ENCODE peak calls at places on chromosomes 11 and 22, in six cellular contexts. S is fibroblast of the conjunctiva; N is effector memory CD8-positive, alpha-beta T cell; D is foreskin fibroblast; P is stimulated activated CD4-positive, alpha-beta T cell treated with anti-CD3 and anti-CD28 coated beads, TNF-alpha, amount 100 ng/mL, for 24 hours; M is CD8-positive, alpha-beta memory T cell. T is an unnamed sample.

GRCh38 chr22:50138988-50139387 is 31.5 kb upstream of the PANX2 start:
- DNase-seq in S (no peak), N (no peak), D (no peak), P (no peak), M (no peak), T (no peak)

GRCh38 chr11:79276900-79277299 is 163.9 kb downstream of the TENM4 start:
- DNase-seq in S (no peak), N (no peak), D (no peak), P (no peak), M (no peak), T (no peak)

GRCh38 chr11:107957109-107957588 is 28.9 kb downstream of the RAB39A start:
- DNase-seq in S (peak), N (no peak), D (peak), P (no peak), M (no peak), T (peak)

GRCh38 chr22:26321469-26321913 is 107.6 kb upstream of the ASPHD2 start:
- DNase-seq in S (peak), N (no peak), D (peak), P (no peak), M (no peak), T (peak)

GRCh38 chr11:34044664-34045485 is 6.7 kb upstream of the CAPRIN1 start:
- DNase-seq in S (peak), N (no peak), D (peak), P (peak), M (no peak), T (peak)

GRCh38 chr11:34653851-34654490 is 33.1 kb downstream of the EHF start:
- DNase-seq in S (peak), N (no peak), D (peak), P (peak), M (no peak), T (peak)

GRCh38 chr22:22767876-22768602 is 119.6 kb upstream of the IGLL5 start:
- DNase-seq in S (no peak), N (no peak), D (peak), P (no peak), M (no peak), T (no peak)

GRCh38 chr11:46275964-46276641 is 1.4 kb upstream of the CREB3L1 start:
- DNase-seq in S (no peak), N (no peak), D (no peak), P (no peak), M (no peak), T (no peak)

GRCh38 chr11:44767421-44767820 is 40.7 kb downstream of the TSPAN18 start:
- DNase-seq in S (no peak), N (no peak), D (no peak), P (no peak), M (no peak), T (no peak)

GRCh38 chr11:105507496-105508254 is 102.2 kb upstream of the GRIA4 start:
- DNase-seq in S (no peak), N (no peak), D (no peak), P (no peak), M (no peak), T (no peak)

GRCh38 chr22:37519268-37520195 is at the start of gene CARD10:
- DNase-seq in S (no peak), N (no peak), D (peak), P (no peak), M (no peak), T (no peak)

GRCh38 chr22:17554814-17555213 is 8.5 kb upstream of the SLC25A18 start:
- DNase-seq in S (no peak), N (no peak), D (no peak), P (no peak), M (no peak), T (no peak)

GRCh38 chr22:46287873-46288751 is 8.6 kb upstream of the GTSE1 start:
- DNase-seq in S (no peak), N (peak), D (no peak), P (no peak), M (peak), T (no peak)

GRCh38 chr22:43441751-43442150 is 29.9 kb downstream of the MPPED1 start:
- DNase-seq in S (no peak), N (no peak), D (no peak), P (no peak), M (no peak), T (no peak)

GRCh38 chr11:26078217-26078821 is 253.6 kb upstream of the ANO3 start:
- DNase-seq in S (no peak), N (no peak), D (peak), P (no peak), M (no peak), T (no peak)

GRCh38 chr11:7486731-7487130 is 1.4 kb downstream of the OLFML1 start:
- DNase-seq in S (peak), N (no peak), D (peak), P (no peak), M (no peak), T (peak)

GRCh38 chr22:39490135-39490798 is 11.8 kb upstream of the MIEF1 start:
- DNase-seq in S (peak), N (peak), D (peak), P (peak), M (peak), T (peak)

GRCh38 chr22:49408102-49408836 is 419.4 kb downstream of the BRD1 start:
- DNase-seq in S (no peak), N (no peak), D (no peak), P (no peak), M (no peak), T (no peak)

GRCh38 chr11:73640567-73640966 is 5.8 kb upstream of the PLEKHB1 start:
- DNase-seq in S (no peak), N (no peak), D (no peak), P (no peak), M (no peak), T (no peak)

GRCh38 chr22:50684986-50685385 is 12.4 kb downstream of the SHANK3 start:
- DNase-seq in S (no peak), N (no peak), D (no peak), P (no peak), M (no peak), T (no peak)

GRCh38 chr22:36536717-36537116 is 7.8 kb upstream of the EIF3D start:
- DNase-seq in S (no peak), N (no peak), D (no peak), P (no peak), M (no peak), T (no peak)

GRCh38 chr11:79030448-79030847 is 410.4 kb downstream of the TENM4 start:
- DNase-seq in S (no peak), N (no peak), D (no peak), P (no peak), M (no peak), T (no peak)